ENCODE peak calls at places on chromosomes 1 and 21, in six cellular contexts. K is activated T-cell treated with anti-CD3 and anti-CD28 coated beads for 1 hour, I is PC-9, Z is glutamatergic neuron, W is cardiac muscle cell, Q is NCI-H69. M is an unnamed sample.
A peak's percentile ranks its signal among the peaks of the same experiment; 100 is the strongest.

GRCh38 chr21:39720126-39720778 is 24.7 kb upstream of the IGSF5 start:
- DNase-seq in Q (no peak), K (no peak), Z (no peak), W (peak; percentile 19), I (no peak), M (no peak)

GRCh38 chr1:155188268-155188667 is 14.6 kb downstream of the TRIM46 start:
- DNase-seq in Z (no peak), W (no peak), I (no peak), Q (no peak), K (no peak), M (no peak)

GRCh38 chr1:157404063-157404501 is 148.2 kb downstream of the FCRL5 start:
- DNase-seq in W (no peak), Q (no peak), Z (no peak), I (no peak), K (no peak), M (no peak)

GRCh38 chr1:26145960-26146294 is 13.0 kb upstream of the FAM110D start:
- DNase-seq in Q (no peak), K (no peak), I (no peak), Z (no peak), W (no peak), M (no peak)

GRCh38 chr1:171433451-171433850 is 51.9 kb upstream of the PRRC2C start:
- DNase-seq in Z (no peak), K (no peak), W (no peak), I (no peak), Q (no peak), M (no peak)

GRCh38 chr1:181043025-181043880 is 9.5 kb downstream of the MR1 start:
- DNase-seq in I (no peak), W (no peak), Q (peak; percentile 99), Z (no peak), K (no peak), M (no peak)

GRCh38 chr1:161092621-161093028 is 3.3 kb upstream of the NECTIN4 start:
- DNase-seq in Q (no peak), Z (no peak), I (peak; percentile 56), W (no peak), K (no peak), M (no peak)

GRCh38 chr1:100463809-100464424 is 74.0 kb upstream of the GPR88 start:
- DNase-seq in W (peak; percentile 79), I (peak; percentile 43), Q (peak; percentile 72), K (peak; percentile 19), Z (peak; percentile 50), M (peak; percentile 81)

GRCh38 chr1:228081578-228082259 is 789 bp upstream of the ARF1 start:
- DNase-seq in I (no peak), Q (peak; percentile 60), Z (peak; percentile 24), K (no peak), W (peak; percentile 52), M (peak; percentile 41)

GRCh38 chr1:15229569-15230170 is 17.4 kb upstream of the FHAD1 start:
- DNase-seq in Z (no peak), I (no peak), W (no peak), Q (no peak), K (no peak), M (no peak)

GRCh38 chr1:84570436-84571149 is 3.6 kb downstream of the CTBS start:
- DNase-seq in Z (no peak), Q (peak; percentile 3), W (no peak), K (no peak), I (no peak), M (no peak)

GRCh38 chr1:208088319-208088718 is 155.9 kb downstream of the PLXNA2 start:
- DNase-seq in K (no peak), W (no peak), Q (no peak), I (no peak), Z (no peak), M (no peak)

GRCh38 chr21:42724226-42724920 is 71.0 kb downstream of the PDE9A start:
- DNase-seq in Q (no peak), W (no peak), Z (no peak), I (peak; percentile 81), K (no peak), M (no peak)

GRCh38 chr1:156021954-156022353 is 1.2 kb upstream of the SSR2 start:
- DNase-seq in Z (no peak), W (no peak), K (no peak), Q (no peak), I (no peak), M (no peak)

GRCh38 chr1:81702079-81702715 is 98.5 kb upstream of the ADGRL2 start:
- DNase-seq in W (no peak), Q (no peak), K (no peak), I (no peak), Z (no peak), M (no peak)

GRCh38 chr1:153771841-153772593 is 3.2 kb upstream of the SLC27A3 start:
- DNase-seq in W (no peak), I (no peak), K (no peak), Q (no peak), Z (peak; percentile 80), M (peak; percentile 67)

GRCh38 chr1:45148209-45148608 is 58.2 kb downstream of the ZSWIM5 start:
- DNase-seq in W (no peak), K (no peak), Z (no peak), I (no peak), Q (no peak), M (no peak)

GRCh38 chr1:84598846-84599741 is 24.9 kb upstream of the CTBS start:
- DNase-seq in Z (no peak), K (no peak), I (no peak), Q (no peak), W (no peak), M (no peak)

GRCh38 chr1:212461916-212462660 is 29.4 kb downstream of the NENF start:
- DNase-seq in I (no peak), K (no peak), Q (no peak), Z (no peak), W (no peak), M (no peak)

GRCh38 chr1:155026588-155026987 is 7.0 kb downstream of the DCST2 start:
- DNase-seq in I (peak; percentile 75), Z (no peak), W (no peak), Q (no peak), K (no peak), M (no peak)

GRCh38 chr1:53378061-53378460 is 50.2 kb upstream of the LRP8 start:
- DNase-seq in W (no peak), I (no peak), Q (no peak), Z (no peak), K (no peak), M (no peak)

M was measured in NAMALWA.